ENCODE peak calls at places on chromosomes 7 and 10, in five cellular contexts. T is cardiac fibroblast, C is IMR-90, N is colonic mucosa, M is retinal pigment epithelial cell. A is an unnamed sample.

GRCh38 chr7:104469135-104469820 is 140.9 kb downstream of the LHFPL3 start:
- DNase-seq in T (no peak), N (peak), C (no peak), M (no peak), A (no peak)

GRCh38 chr7:46603780-46604725 is 683.0 kb upstream of the IGFBP3 start:
- DNase-seq in T (peak), C (peak), M (no peak), N (peak), A (peak)

GRCh38 chr7:5690931-5691461 is 90.5 kb downstream of the RNF216 start:
- DNase-seq in N (no peak), M (no peak), T (peak), C (no peak), A (peak)

GRCh38 chr7:144653449-144653848 is 182.4 kb downstream of the TPK1 start:
- DNase-seq in T (no peak), N (no peak), M (no peak), C (no peak), A (no peak)

GRCh38 chr7:5344342-5344741 is 61.6 kb downstream of the SLC29A4 start:
- DNase-seq in M (no peak), T (no peak), N (no peak), C (no peak), A (no peak)

GRCh38 chr7:70582921-70583895 is 548.7 kb upstream of the GALNT17 start:
- DNase-seq in T (no peak), N (no peak), M (no peak), C (no peak), A (no peak)

GRCh38 chr7:53521638-53522184 is 486.3 kb downstream of the POM121L12 start:
- DNase-seq in C (no peak), T (no peak), N (no peak), M (no peak), A (no peak)

GRCh38 chr7:134415700-134416099 is 43.2 kb downstream of the AKR1B1 start:
- DNase-seq in M (no peak), N (no peak), T (peak), C (no peak), A (peak)

GRCh38 chr10:77328272-77328816 is 309.3 kb downstream of the KCNMA1 start:
- DNase-seq in T (peak), M (no peak), N (peak), C (peak), A (peak)

GRCh38 chr10:11472158-11472753 is 139.2 kb downstream of the USP6NL start:
- DNase-seq in T (peak), M (no peak), C (peak), N (peak), A (peak)

GRCh38 chr10:114520453-114520852 is 116.2 kb upstream of the AFAP1L2 start:
- DNase-seq in M (peak), C (peak), T (peak), N (no peak), A (peak)

GRCh38 chr10:93462881-93463280 is 19.3 kb downstream of the MYOF start:
- DNase-seq in T (peak), C (peak), M (no peak), N (no peak), A (peak)

GRCh38 chr7:100472121-100472851 is 6.7 kb downstream of the TSC22D4 start:
- DNase-seq in M (no peak), N (no peak), T (no peak), C (no peak), A (no peak)

GRCh38 chr7:18890134-18890533 is 227.3 kb downstream of the TWIST1 start:
- DNase-seq in T (peak), N (no peak), C (peak), M (no peak), A (peak)

GRCh38 chr10:20535846-20536245 is 361.3 kb downstream of the NEBL start:
- DNase-seq in M (no peak), C (no peak), T (no peak), N (no peak), A (no peak)

GRCh38 chr10:3681642-3682554 is 103.1 kb downstream of the KLF6 start:
- DNase-seq in T (no peak), N (no peak), C (no peak), M (no peak), A (no peak)

GRCh38 chr7:135995751-135996150 is 18.6 kb upstream of the MTPN start:
- DNase-seq in N (no peak), T (peak), M (no peak), C (peak), A (no peak)

GRCh38 chr7:24778543-24779282 is 21.4 kb upstream of the GSDME start:
- DNase-seq in N (no peak), T (peak), C (peak), M (peak), A (peak)

GRCh38 chr10:112475565-112476233 is 28.7 kb downstream of the VTI1A start:
- DNase-seq in C (peak), T (peak), N (no peak), M (no peak), A (peak)

GRCh38 chr10:80464557-80465466 is 10.7 kb downstream of the TSPAN14 start:
- DNase-seq in C (peak), T (no peak), M (no peak), N (peak), A (no peak)

GRCh38 chr7:42606217-42606905 is 305.5 kb downstream of the C7orf25 start:
- DNase-seq in M (no peak), C (no peak), T (peak), N (no peak), A (peak)

GRCh38 chr7:135519233-135519688 is 9.4 kb upstream of the CNOT4 start:
- DNase-seq in M (no peak), T (no peak), C (no peak), N (no peak), A (no peak)

GRCh38 chr7:32476816-32477648 is 13.1 kb downstream of the LSM5 start:
- DNase-seq in M (no peak), N (no peak), C (no peak), T (peak), A (peak)

GRCh38 chr10:50421026-50421719 is 169.9 kb upstream of the ASAH2 start:
- DNase-seq in M (no peak), T (peak), N (peak), C (peak), A (peak)

GRCh38 chr7:139777304-139777890 is 401 bp downstream of the HIPK2 start:
- DNase-seq in T (no peak), N (peak), C (no peak), M (no peak), A (no peak)

GRCh38 chr10:49104323-49104722 is 11.0 kb downstream of the VSTM4 start:
- DNase-seq in T (no peak), N (no peak), C (no peak), M (no peak), A (no peak)

GRCh38 chr7:151064993-151065392 is 5.6 kb downstream of the SLC4A2 start:
- DNase-seq in C (no peak), T (no peak), N (no peak), M (peak), A (no peak)

GRCh38 chr7:45456747-45457146 is 117.4 kb upstream of the ADCY1 start:
- DNase-seq in N (no peak), T (no peak), M (no peak), C (no peak), A (peak)

GRCh38 chr10:111856631-111857030 is 326.9 kb downstream of the GPAM start:
- DNase-seq in C (no peak), N (no peak), T (peak), M (no peak), A (peak)

GRCh38 chr7:2022021-2022409 is 210.7 kb downstream of the MAD1L1 start:
- DNase-seq in N (no peak), T (no peak), C (no peak), M (no peak), A (no peak)

GRCh38 chr7:50400114-50400513 is 50.0 kb downstream of the FIGNL1 start:
- DNase-seq in C (no peak), T (no peak), N (no peak), M (no peak), A (no peak)
- H3K4me3 ChIP-seq in C (no peak), T (no peak), N (no peak), M (no peak), A (no peak)

DNA sequence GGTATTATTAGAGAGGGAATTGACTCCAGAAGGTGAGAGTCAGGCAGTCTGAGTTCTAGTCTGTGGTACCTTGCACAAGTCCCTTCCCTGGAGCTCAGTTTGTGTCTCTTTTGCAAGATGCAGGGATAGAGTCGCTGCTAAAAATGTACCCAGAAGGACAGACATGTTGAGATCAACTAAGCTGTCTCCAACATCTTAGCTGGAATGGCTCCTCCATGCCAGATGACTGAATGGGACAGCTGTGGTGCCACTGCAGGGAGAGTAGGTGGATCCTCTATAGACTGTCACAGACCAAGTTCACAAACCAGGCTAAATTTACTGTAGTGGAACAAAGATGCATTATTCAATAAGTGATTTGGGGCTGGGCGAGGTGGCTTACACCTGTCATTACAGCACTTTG is 120.1 kb downstream of the NEURL1 start:
- DNase-seq in T (no peak), N (no peak), M (no peak), C (no peak), A (no peak)
- TF ChIP-seq CTCF in T (no peak), N (no peak), M (no peak), C (no peak), A (no peak)

GRCh38 chr7:98285132-98286092 is 3.9 kb downstream of the BRI3 start:
- DNase-seq in N (no peak), T (no peak), C (no peak), M (no peak), A (no peak)

GRCh38 chr7:98286093-98286525 is 4.6 kb downstream of the BRI3 start:
- DNase-seq in N (peak), C (peak), T (peak), M (no peak), A (peak)

GRCh38 chr7:98288064-98288823 is 6.8 kb downstream of the BRI3 start:
- DNase-seq in T (no peak), N (no peak), C (no peak), M (no peak), A (no peak)

GRCh38 chr7:98287486-98287959 is 6.0 kb downstream of the BRI3 start:
- DNase-seq in C (no peak), T (no peak), M (no peak), N (peak), A (no peak)

DNA sequence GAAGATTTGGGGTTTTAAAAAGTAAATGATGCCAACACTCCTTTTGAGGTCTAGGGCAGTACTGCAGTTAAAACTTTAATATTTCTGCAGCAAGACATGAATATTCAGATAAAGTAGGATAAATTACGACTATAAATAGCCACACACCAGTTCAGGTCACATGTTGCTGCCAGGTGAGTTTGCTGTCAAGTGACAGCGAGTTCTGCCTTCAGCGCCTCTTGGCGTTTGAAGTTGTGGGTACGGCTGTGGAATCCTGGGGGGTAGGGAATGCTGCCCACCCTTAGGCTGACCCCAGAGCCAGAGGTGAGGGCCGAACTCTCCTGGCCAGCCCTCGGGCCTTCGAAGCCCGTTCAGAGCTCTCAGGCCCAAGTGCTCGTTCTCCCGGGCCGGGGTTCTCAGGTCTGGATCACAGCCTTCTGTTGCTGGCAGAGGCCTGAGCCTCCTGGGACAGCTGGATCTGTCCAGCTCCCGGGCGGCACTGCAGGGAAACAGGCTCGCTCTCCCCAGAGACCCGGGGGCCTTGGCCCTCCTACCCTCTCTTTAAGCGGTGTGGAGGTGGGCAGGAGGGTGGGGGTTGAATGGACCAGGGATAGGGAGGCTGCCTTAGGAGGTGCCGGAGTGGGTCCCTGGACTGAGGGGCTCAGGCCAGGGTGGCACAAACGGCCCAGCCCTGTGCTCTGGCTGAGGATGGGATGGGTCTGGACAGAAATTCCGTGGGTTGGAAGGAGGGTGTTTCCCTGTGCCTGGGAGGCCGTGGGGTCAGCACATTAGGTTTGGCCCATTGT is 5.4 kb downstream of the BRI3 start:
- DNase-seq in C (no peak), N (no peak), M (no peak), T (no peak), A (no peak)
- H3K4me3 ChIP-seq in C (no peak), N (no peak), M (peak), T (peak), A (no peak)

GRCh38 chr7:123209786-123210185 is 10.0 kb upstream of the SLC13A1 start:
- DNase-seq in M (no peak), C (no peak), T (no peak), N (peak), A (no peak)

GRCh38 chr7:123204206-123204835 is 4.6 kb upstream of the SLC13A1 start:
- DNase-seq in N (no peak), C (no peak), T (no peak), M (no peak), A (no peak)

GRCh38 chr7:123210986-123211385 is 11.2 kb upstream of the SLC13A1 start:
- DNase-seq in N (no peak), M (peak), T (no peak), C (no peak), A (no peak)

GRCh38 chr7:123211545-123211944 is 11.8 kb upstream of the SLC13A1 start:
- DNase-seq in T (no peak), M (no peak), N (no peak), C (no peak), A (no peak)

GRCh38 chr7:123208793-123209192 is 9.0 kb upstream of the SLC13A1 start:
- DNase-seq in C (no peak), T (peak), N (no peak), M (no peak), A (peak)
- TF ChIP-seq CTCF in C (no peak), T (peak), N (peak), M (peak), A (peak)

DNA sequence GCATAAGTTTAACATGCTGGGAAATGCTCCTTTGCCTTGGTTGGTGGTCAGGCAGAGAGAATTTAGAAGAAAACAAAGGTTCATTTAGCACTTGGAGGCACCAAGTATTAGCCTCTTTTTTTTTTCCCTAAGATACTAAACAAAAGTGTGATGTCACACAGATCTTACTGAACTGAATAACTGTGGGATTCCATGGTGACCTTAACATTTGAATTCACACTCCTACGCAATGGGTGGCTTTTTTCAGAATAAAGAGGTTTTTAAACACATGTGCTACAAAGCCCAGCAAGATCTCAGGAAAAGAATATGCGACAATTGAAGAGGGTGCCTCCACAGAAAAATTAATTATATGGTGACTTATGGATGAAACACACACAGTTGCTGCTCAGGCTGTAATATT is 133.4 kb upstream of the ABCB5 start:
- DNase-seq in T (no peak), N (no peak), M (no peak), C (no peak), A (no peak)
- H3K4me3 ChIP-seq in T (no peak), N (no peak), M (no peak), C (no peak), A (no peak)

GRCh38 chr10:69333205-69333604 is 54.9 kb downstream of the HK1 start:
- DNase-seq in T (peak), M (no peak), C (no peak), N (no peak), A (no peak)
- TF ChIP-seq CTCF in T (peak), M (peak), C (peak), N (no peak), A (no peak)

GRCh38 chr7:88111842-88112385 is 107.9 kb downstream of the SRI start:
- DNase-seq in N (no peak), T (no peak), C (no peak), M (no peak), A (no peak)

GRCh38 chr7:88115258-88116195 is 104.3 kb downstream of the SRI start:
- DNase-seq in M (no peak), T (no peak), N (no peak), C (no peak), A (no peak)

GRCh38 chr7:88111136-88111748 is 108.6 kb downstream of the SRI start:
- DNase-seq in T (peak), M (peak), N (no peak), C (peak), A (peak)

GRCh38 chr7:88116395-88116794 is 103.4 kb downstream of the SRI start:
- DNase-seq in C (no peak), T (no peak), M (no peak), N (no peak), A (no peak)
- H3K4me3 ChIP-seq in C (no peak), T (no peak), M (no peak), N (no peak), A (no peak)

DNA sequence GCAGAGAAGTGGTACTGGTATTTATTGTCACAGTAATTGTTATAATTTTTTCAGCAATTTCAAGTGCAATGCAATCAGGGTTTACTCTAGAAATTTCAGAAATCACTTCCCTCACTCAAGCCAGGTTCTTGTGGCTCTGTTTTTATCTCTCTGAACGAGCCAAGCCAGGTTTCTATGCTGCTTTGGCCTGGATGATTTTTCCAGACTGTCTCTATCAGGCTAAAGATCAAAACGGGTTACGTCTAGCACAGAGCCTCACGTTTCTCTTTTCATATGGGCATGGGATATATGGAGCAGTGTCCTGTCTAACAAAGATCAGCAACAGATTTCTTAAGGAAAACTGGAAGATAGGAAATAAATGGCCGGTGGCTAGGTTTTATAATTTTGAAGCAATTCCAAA is 1105.3 kb downstream of the NRG3 start:
- DNase-seq in N (no peak), C (no peak), M (no peak), T (no peak), A (no peak)
- TF ChIP-seq CTCF in N (no peak), C (no peak), M (no peak), T (no peak), A (no peak)

GRCh38 chr10:71314694-71315225 is 4.3 kb upstream of the SLC29A3 start:
- DNase-seq in M (no peak), C (no peak), T (no peak), N (no peak), A (no peak)
- H3K4me3 ChIP-seq in M (no peak), C (no peak), T (no peak), N (peak), A (no peak)

A was measured in fibroblast of mammary gland.